ENCODE peak calls at places on chromosomes 7 and 10, in eight cellular contexts. B is cardiac muscle cell, U is psoas muscle, A is fibroblast of lung, D is cardiac fibroblast, W is lower lobe of right lung, J is heart right ventricle, P is HFF-Myc. X is an unnamed sample.

GRCh38 chr10:79331709-79332108 is 15.6 kb upstream of the PPIF start:
- DNase-seq in B (no peak), U (no peak), A (no peak), D (peak), W (peak), J (no peak), P (no peak), X (peak)

GRCh38 chr7:108045154-108045553 is 42.2 kb upstream of the LAMB1 start:
- DNase-seq in B (no peak), U (no peak), A (peak), D (peak), W (no peak), J (no peak), P (no peak), X (peak)

GRCh38 chr7:55191926-55192692 is 173.0 kb upstream of the LANCL2 start:
- DNase-seq in B (no peak), U (no peak), A (no peak), D (peak), W (no peak), J (no peak), P (no peak), X (peak)

GRCh38 chr7:31933481-31933880 is 136.7 kb downstream of the PDE1C start:
- DNase-seq in B (no peak), U (no peak), A (no peak), D (no peak), W (no peak), J (no peak), P (no peak), X (no peak)

GRCh38 chr10:29482591-29483421 is 152.0 kb downstream of the SVIL start:
- DNase-seq in B (no peak), U (peak), A (peak), D (peak), W (no peak), J (no peak), P (peak), X (peak)

GRCh38 chr7:50858528-50859245 is 76.0 kb upstream of the GRB10 start:
- DNase-seq in B (no peak), U (no peak), A (no peak), D (no peak), W (no peak), J (no peak), P (no peak), X (no peak)

GRCh38 chr7:74656421-74656910 is 1.1 kb upstream of the GTF2I start:
- DNase-seq in B (peak), U (peak), A (no peak), D (peak), W (no peak), J (peak), P (no peak), X (peak)

GRCh38 chr7:139231513-139232376 is 708 bp downstream of the UBN2 start:
- DNase-seq in B (peak), U (peak), A (no peak), D (peak), W (peak), J (peak), P (no peak), X (peak)

GRCh38 chr7:42110333-42110732 is 126.7 kb downstream of the GLI3 start:
- DNase-seq in B (no peak), U (no peak), A (no peak), D (no peak), W (no peak), J (no peak), P (no peak), X (no peak)

GRCh38 chr10:73922007-73922863 is 11.3 kb downstream of the PLAU start:
- DNase-seq in B (no peak), U (no peak), A (no peak), D (no peak), W (no peak), J (no peak), P (no peak), X (no peak)

GRCh38 chr7:49294611-49295010 is 370.3 kb downstream of the CDC14C start:
- DNase-seq in B (no peak), U (no peak), A (no peak), D (peak), W (no peak), J (no peak), P (no peak), X (no peak)

GRCh38 chr10:86390337-86391120 is 23.9 kb upstream of the GRID1 start:
- DNase-seq in B (no peak), U (no peak), A (no peak), D (no peak), W (no peak), J (no peak), P (no peak), X (no peak)
- H3K4me3 ChIP-seq in B (no peak), U (no peak), A (no peak), D (no peak), W (no peak), J (no peak), P (no peak), X (no peak)

GRCh38 chr10:70540789-70541360 is 61.7 kb downstream of the PRF1 start:
- DNase-seq in B (no peak), U (no peak), A (no peak), D (no peak), W (no peak), J (no peak), P (no peak), X (no peak)
- TF ChIP-seq CTCF in B (no peak), U (no peak), A (no peak), D (no peak), W (no peak), J (no peak), P (no peak), X (no peak)

GRCh38 chr10:94402204-94403033 is at the start of gene TBC1D12:
- DNase-seq in B (peak), U (peak), A (peak), D (peak), W (peak), J (peak), P (peak), X (peak)
- H3K4me3 ChIP-seq in B (peak), U (peak), A (peak), D (peak), W (peak), J (peak), P (peak), X (peak)

GRCh38 chr10:11724938-11725776 is 17.0 kb upstream of the ECHDC3 start:
- DNase-seq in B (peak), U (no peak), A (peak), D (peak), W (no peak), J (no peak), P (peak), X (peak)
- TF ChIP-seq CTCF in B (peak), U (peak), A (peak), D (peak), W (peak), J (peak), P (peak), X (peak)

DNA sequence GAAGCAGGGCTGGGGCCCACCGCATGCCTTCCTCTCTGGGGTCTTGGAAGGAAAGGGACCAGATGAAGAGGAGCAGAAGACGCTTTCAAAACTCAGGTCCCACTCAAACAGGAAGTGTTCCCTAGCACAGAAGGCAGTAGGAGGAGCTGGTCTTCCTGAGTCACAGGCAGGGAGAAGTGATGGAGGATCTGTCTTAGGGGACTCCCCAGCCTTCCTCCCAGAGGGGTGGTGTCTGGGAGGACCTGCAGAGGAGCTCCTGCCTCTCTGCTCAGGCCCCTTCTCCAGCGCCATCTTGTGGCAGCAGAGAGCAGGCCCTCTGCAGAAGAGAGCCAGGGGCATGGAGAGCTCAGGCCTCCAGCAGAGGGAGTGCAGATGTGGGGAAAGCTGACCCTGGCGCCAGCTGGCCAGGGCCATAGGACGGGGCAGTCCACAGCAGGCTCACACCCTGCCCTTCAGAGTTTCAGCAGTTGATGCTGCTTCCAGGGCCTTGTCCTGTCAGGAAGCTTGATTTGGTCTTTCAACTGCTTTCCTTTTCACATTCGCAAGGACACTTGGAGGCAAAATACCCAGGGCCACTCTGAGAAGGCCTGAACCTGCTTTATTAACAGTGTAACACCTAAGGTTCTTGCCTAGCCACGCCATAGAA is 62.2 kb upstream of the TARP start:
- DNase-seq in B (peak), U (peak), A (peak), D (peak), W (peak), J (peak), P (peak), X (peak)
- H3K4me3 ChIP-seq in B (no peak), U (no peak), A (no peak), D (no peak), W (peak), J (no peak), P (no peak), X (no peak)

DNA sequence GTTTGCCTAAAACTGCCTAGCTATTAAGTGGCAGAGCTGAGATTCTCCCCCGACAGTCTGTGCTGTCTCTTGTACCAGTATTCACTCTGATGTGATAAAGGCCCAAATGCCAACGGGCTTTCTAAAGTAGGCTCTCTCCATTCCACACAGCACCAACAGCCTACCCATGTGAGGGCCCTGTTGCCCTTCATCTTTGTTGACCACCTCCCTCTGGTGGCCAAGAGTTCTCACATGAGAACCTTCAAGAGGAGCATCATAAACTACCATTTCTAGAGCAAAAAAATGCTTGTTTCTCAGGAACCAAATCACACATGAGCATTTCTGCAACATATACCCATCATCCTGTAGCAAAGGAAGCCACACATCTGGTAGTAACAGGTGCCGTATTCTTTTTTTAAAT is 185.8 kb downstream of the GRM8 start:
- DNase-seq in B (peak), U (no peak), A (no peak), D (no peak), W (no peak), J (no peak), P (no peak), X (no peak)
- TF ChIP-seq CTCF in B (no peak), U (no peak), A (no peak), D (no peak), W (no peak), J (no peak), P (no peak), X (no peak)

GRCh38 chr7:149415391-149416068 is 45.3 kb downstream of the ZNF777 start:
- DNase-seq in B (no peak), U (no peak), A (peak), D (no peak), W (no peak), J (no peak), P (no peak), X (peak)
- H3K4me3 ChIP-seq in B (peak), U (peak), A (peak), D (peak), W (peak), J (peak), P (peak), X (peak)

X was measured in choroid plexus epithelial cell.